ENCODE peak calls at places on chromosomes 3 and 15, in six cellular contexts. W, J, R, V, B and Q are unnamed samples.

GRCh38 chr3:73401058-73401457 is 223.7 kb downstream of the PDZRN3 start:
- DNase-seq in W (no peak), J (no peak), R (no peak), V (no peak), B (no peak), Q (no peak)

GRCh38 chr3:148962513-148962912 is 28.8 kb upstream of the GYG1 start:
- DNase-seq in W (no peak), J (no peak), R (no peak), V (peak; percentile 73), B (peak; percentile 83), Q (no peak)

GRCh38 chr3:148223266-148223665 is 474.4 kb upstream of the AGTR1 start:
- DNase-seq in W (no peak), J (no peak), R (no peak), V (no peak), B (no peak), Q (no peak)

GRCh38 chr15:68999091-68999490 is 15.4 kb upstream of the NOX5 start:
- DNase-seq in W (no peak), J (no peak), R (no peak), V (no peak), B (no peak), Q (no peak)

GRCh38 chr3:188789201-188789600 is 382.6 kb upstream of the TPRG1 start:
- DNase-seq in W (no peak), J (no peak), R (no peak), V (no peak), B (no peak), Q (no peak)

GRCh38 chr15:57734860-57735259 is 28.3 kb downstream of the POLR2M start:
- DNase-seq in W (no peak), J (no peak), R (no peak), V (no peak), B (no peak), Q (no peak)

GRCh38 chr3:112376996-112377395 is 44.0 kb downstream of the CD200 start:
- DNase-seq in W (no peak), J (no peak), R (no peak), V (peak; percentile 35), B (peak; percentile 61), Q (no peak)

GRCh38 chr15:33242165-33242564 is 47.7 kb upstream of the FMN1 start:
- DNase-seq in W (no peak), J (no peak), R (no peak), V (no peak), B (peak; percentile 99), Q (peak; percentile 16)

GRCh38 chr3:170047133-170047404 is 9.3 kb downstream of the GPR160 start:
- DNase-seq in W (no peak), J (no peak), R (no peak), V (no peak), B (no peak), Q (no peak)

GRCh38 chr3:170043506-170043905 is 5.7 kb downstream of the GPR160 start:
- DNase-seq in W (no peak), J (no peak), R (no peak), V (no peak), B (no peak), Q (no peak)

GRCh38 chr3:170044280-170044679 is 6.5 kb downstream of the GPR160 start:
- DNase-seq in W (no peak), J (no peak), R (no peak), V (peak; percentile 19), B (no peak), Q (no peak)

GRCh38 chr3:170046269-170047132 is 8.7 kb downstream of the GPR160 start:
- DNase-seq in W (no peak), J (no peak), R (no peak), V (no peak), B (no peak), Q (no peak)

DNA sequence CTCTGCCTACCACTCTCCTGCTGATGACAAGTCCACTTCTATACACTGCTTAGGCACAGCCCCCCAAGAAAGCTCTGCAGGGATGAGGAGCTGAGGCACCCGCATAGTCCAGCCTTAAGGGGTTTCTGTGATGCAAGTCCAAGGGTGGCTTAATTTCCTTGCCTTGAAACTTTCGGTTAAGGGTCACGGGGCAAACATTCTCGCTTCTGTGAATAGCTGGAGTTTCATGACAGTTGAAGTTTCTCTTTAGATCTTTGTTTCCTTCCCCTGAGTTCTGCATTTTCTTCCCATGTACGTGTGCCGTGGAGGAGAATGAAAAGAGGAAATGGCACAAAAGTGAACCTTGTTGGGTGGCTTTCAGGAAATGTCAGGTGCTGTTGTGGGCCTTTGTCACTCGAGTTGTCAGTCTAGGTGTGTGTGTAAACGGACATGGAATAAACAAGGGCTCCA is 7.0 kb downstream of the GPR160 start:
- DNase-seq in W (no peak), J (no peak), R (no peak), V (peak; percentile 33), B (no peak), Q (no peak)
- H3K4me3 ChIP-seq in W (no peak overlapping the region), J (no peak overlapping the region), R (no peak overlapping the region), V (no peak overlapping the region), B (no peak overlapping the region), Q (no peak overlapping the region)

GRCh38 chr15:52228928-52229327 is 37.7 kb upstream of the GNB5 start:
- DNase-seq in W (peak; percentile 85), J (peak; percentile 63), R (peak; percentile 67), V (peak; percentile 54), B (peak; percentile 95), Q (no peak)
- H3K4me3 ChIP-seq in W (no peak overlapping the region), J (no peak overlapping the region), R (no peak overlapping the region), V (no peak overlapping the region), B (no peak overlapping the region), Q (no peak overlapping the region)

GRCh38 chr15:62988701-62989100 is 53.8 kb upstream of the TPM1 start:
- DNase-seq in W (no peak), J (no peak), R (no peak), V (no peak), B (no peak), Q (no peak)

GRCh38 chr15:62985768-62986167 is 56.8 kb upstream of the TPM1 start:
- DNase-seq in W (no peak), J (no peak), R (no peak), V (no peak), B (no peak), Q (no peak)

GRCh38 chr15:62989366-62990055 is 53.0 kb upstream of the TPM1 start:
- DNase-seq in W (no peak), J (no peak), R (no peak), V (no peak), B (no peak), Q (no peak)

GRCh38 chr15:62983956-62984355 is 58.6 kb upstream of the TPM1 start:
- DNase-seq in W (no peak), J (no peak), R (no peak), V (no peak), B (no peak), Q (no peak)

DNA sequence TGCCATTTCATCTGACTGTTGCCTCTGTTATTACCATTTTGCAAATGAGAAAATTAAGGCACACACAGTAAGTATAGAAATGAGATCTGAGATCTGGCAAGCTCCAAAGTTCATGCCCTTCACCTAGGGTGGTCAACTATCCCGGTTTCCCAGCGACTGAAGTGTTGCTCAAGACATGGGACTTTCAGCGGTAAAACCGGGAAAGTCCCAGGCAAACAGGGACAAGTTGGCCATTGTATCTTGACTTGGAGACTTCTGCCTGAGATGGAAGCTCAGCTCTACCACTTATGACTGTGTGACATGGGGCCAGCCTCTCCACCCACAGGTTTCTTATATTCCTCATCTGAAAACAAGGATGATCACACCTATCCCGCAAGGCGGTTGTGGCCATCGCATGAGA is 55.6 kb upstream of the TPM1 start:
- DNase-seq in W (no peak), J (no peak), R (no peak), V (no peak), B (no peak), Q (no peak)
- H3K4me3 ChIP-seq in W (no peak overlapping the region), J (no peak overlapping the region), R (no peak overlapping the region), V (no peak overlapping the region), B (no peak overlapping the region), Q (no peak overlapping the region)

DNA sequence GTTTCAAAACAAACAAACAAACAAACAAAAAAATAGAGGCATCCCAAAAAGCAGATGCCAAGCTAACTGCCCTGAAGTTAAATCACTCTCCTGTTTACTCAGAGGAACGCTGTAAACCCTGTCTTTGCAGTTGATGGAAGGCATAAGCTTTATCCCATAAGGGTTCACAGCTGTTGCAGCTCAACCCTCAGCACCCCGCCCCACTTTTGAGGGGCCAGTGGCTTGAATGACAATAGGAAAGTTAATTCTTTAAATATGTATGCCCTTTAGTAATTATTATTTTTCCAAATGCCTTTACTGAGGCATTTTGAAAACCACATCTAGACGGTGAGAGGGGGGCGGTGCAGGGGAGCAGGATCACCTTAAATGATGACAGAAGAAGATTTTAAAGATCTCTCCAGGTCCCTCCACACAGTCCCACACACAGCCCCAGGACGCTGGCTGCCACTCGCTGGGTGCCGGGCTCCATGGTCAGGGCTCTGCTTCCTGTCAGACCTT is 272.1 kb downstream of the FAM43A start:
- DNase-seq in W (no peak), J (no peak), R (no peak), V (no peak), B (no peak), Q (no peak)
- H3K4me3 ChIP-seq in W (no peak overlapping the region), J (no peak overlapping the region), R (no peak overlapping the region), V (no peak overlapping the region), B (no peak overlapping the region), Q (no peak overlapping the region)

GRCh38 chr3:187042874-187043458 is 96.3 kb downstream of the RPL39L start:
- DNase-seq in W (no peak), J (no peak), R (no peak), V (no peak), B (no peak), Q (no peak)

GRCh38 chr3:187040637-187041361 is 98.5 kb downstream of the RPL39L start:
- DNase-seq in W (no peak), J (peak; percentile 69), R (no peak), V (no peak), B (peak; percentile 73), Q (no peak)

GRCh38 chr3:187039723-187040414 is 99.4 kb downstream of the RPL39L start:
- DNase-seq in W (no peak), J (no peak), R (no peak), V (no peak), B (no peak), Q (no peak)

GRCh38 chr3:187042062-187042745 is 97.1 kb downstream of the RPL39L start:
- DNase-seq in W (no peak), J (no peak), R (no peak), V (no peak), B (no peak), Q (no peak)

GRCh38 chr3:187041362-187042061 is 97.8 kb downstream of the RPL39L start:
- DNase-seq in W (no peak), J (no peak), R (no peak), V (no peak), B (no peak), Q (no peak)
- H3K4me3 ChIP-seq in W (no peak overlapping the region), J (peak overlapping the region; percentile 67), R (no peak overlapping the region), V (no peak overlapping the region), B (no peak overlapping the region), Q (no peak overlapping the region)

GRCh38 chr3:190076601-190077444 is 43.9 kb downstream of the P3H2 start:
- DNase-seq in W (peak; percentile 14), J (no peak), R (no peak), V (peak; percentile 75), B (peak; percentile 97), Q (no peak)
- H3K4me3 ChIP-seq in W (no peak overlapping the region), J (no peak overlapping the region), R (no peak overlapping the region), V (no peak overlapping the region), B (no peak overlapping the region), Q (no peak overlapping the region)